ENCODE peak calls at places on chromosomes 1 and 21, in seven cellular contexts. H is H7; T is H54; V is Caki2; M is NCI-H446 treated with DMSO at 0.1 percent for 48 hours; Y is HFF-Myc; B is stimulated activated CD8-positive, alpha-beta memory T cell treated with anti-CD3 and anti-CD28 coated beads, Interleukin-12 subunit alpha, Interleukin-12 subunit beta, amount 100 ng/mL, for 4 hours. P is an unnamed sample.

GRCh38 chr1:147581459-147581858 is 40.2 kb downstream of the BCL9 start:
- DNase-seq in T (no peak), Y (no peak), B (no peak), M (no peak), V (no peak), H (no peak), P (no peak)

GRCh38 chr21:28949318-28949717 is 43.4 kb downstream of the LTN1 start:
- DNase-seq in T (no peak), V (no peak), H (no peak), M (no peak), Y (no peak), B (no peak), P (no peak)

GRCh38 chr21:23960769-23961168 is 1646.5 kb downstream of the MRPL39 start:
- DNase-seq in V (no peak), T (no peak), Y (no peak), M (no peak), B (no peak), H (no peak), P (no peak)

GRCh38 chr1:22428672-22429071 is 23.0 kb upstream of the ZBTB40 start:
- DNase-seq in B (no peak), M (peak), V (peak), T (no peak), H (peak), Y (no peak), P (no peak)

GRCh38 chr1:198641506-198641905 is 2.7 kb downstream of the PTPRC start:
- DNase-seq in H (no peak), V (no peak), B (no peak), T (no peak), M (no peak), Y (no peak), P (no peak)

GRCh38 chr1:109116286-109116685 is 2.4 kb downstream of the ELAPOR1 start:
- DNase-seq in T (no peak), M (peak), B (no peak), Y (no peak), H (no peak), V (no peak), P (no peak)

GRCh38 chr1:222326004-222326709 is 221.7 kb downstream of the HHIPL2 start:
- DNase-seq in H (no peak), M (no peak), B (no peak), Y (no peak), V (no peak), T (no peak), P (no peak)

GRCh38 chr1:36151845-36152203 is 2.5 kb upstream of the TRAPPC3 start:
- DNase-seq in B (no peak), H (no peak), T (no peak), Y (no peak), V (no peak), M (no peak), P (no peak)

GRCh38 chr1:61184035-61184713 is 101.8 kb downstream of the NFIA start:
- DNase-seq in H (no peak), T (no peak), Y (peak), B (no peak), M (peak), V (peak), P (no peak)

GRCh38 chr1:22592919-22593790 is 29.9 kb downstream of the EPHA8 start:
- DNase-seq in H (peak), B (no peak), V (no peak), Y (no peak), T (no peak), M (no peak), P (no peak)

GRCh38 chr1:86926886-86927285 is 12.5 kb downstream of the HS2ST1 start:
- DNase-seq in B (no peak), T (no peak), Y (no peak), M (no peak), V (no peak), H (no peak), P (no peak)

GRCh38 chr1:94955767-94956632 is 29.1 kb upstream of the CNN3 start:
- DNase-seq in M (peak), V (no peak), Y (no peak), B (no peak), T (no peak), H (no peak), P (no peak)

GRCh38 chr1:116259665-116260064 is 113.4 kb upstream of the ATP1A1 start:
- DNase-seq in Y (no peak), T (no peak), H (no peak), M (no peak), V (no peak), B (no peak), P (no peak)

GRCh38 chr1:166272851-166273250 is 106.0 kb upstream of the FAM78B start:
- DNase-seq in V (no peak), Y (no peak), H (peak), M (no peak), B (no peak), T (no peak), P (no peak)